ENCODE peak calls at places on chromosomes 6 and 20, in ten cellular contexts. F is GM23338, E is sigmoid colon, R is K562, S is HCT116, C is stomach, T is prostate gland, Q is breast epithelium, G is esophagus muscularis mucosa, V is spleen. X is an unnamed sample. For H3K4me1, the result is how much of the 10 kb centered on the place peaks cover.

GRCh38 chr6:162882817-162883481 is 155.2 kb downstream of the PACRG start:
- DNase-seq in F (no peak), E (no peak), R (no peak), S (no peak), C (no peak), T (no peak), Q (no peak), G (no peak), V (no peak), X (no peak)

GRCh38 chr6:1065986-1066385 is 245.9 kb upstream of the FOXQ1 start:
- DNase-seq in F (peak), E (no peak), R (no peak), S (no peak), C (no peak), T (no peak), Q (no peak), G (no peak), V (no peak), X (no peak)

GRCh38 chr6:41577865-41578713 is 31.9 kb downstream of the FOXP4 start:
- DNase-seq in F (peak), E (no peak), R (peak), S (peak), C (peak), T (peak), Q (peak), G (no peak), V (no peak), X (peak)

GRCh38 chr6:128696651-128697391 is 176.4 kb upstream of the PTPRK start:
- DNase-seq in F (no peak), E (no peak), R (no peak), S (peak), C (no peak), T (no peak), Q (no peak), G (no peak), V (no peak), X (peak)

GRCh38 chr20:3797592-3798404 is 1.7 kb downstream of the CDC25B start:
- DNase-seq in F (no peak), E (no peak), R (peak), S (no peak), C (no peak), T (no peak), Q (no peak), G (no peak), V (peak), X (no peak)

GRCh38 chr20:21520702-21521595 is 7.1 kb upstream of the NKX2-2 start:
- DNase-seq in F (peak), E (no peak), R (no peak), S (no peak), C (no peak), T (no peak), Q (no peak), G (no peak), V (no peak), X (no peak)

GRCh38 chr20:43187476-43188233 is 2.1 kb downstream of the PTPRT start:
- DNase-seq in F (peak), E (peak), R (peak), S (peak), C (peak), T (peak), Q (peak), G (peak), V (peak), X (peak)

GRCh38 chr20:10622657-10623418 is 51.0 kb downstream of the JAG1 start:
- DNase-seq in F (no peak), E (peak), R (peak), S (no peak), C (no peak), T (no peak), Q (no peak), G (no peak), V (no peak), X (peak)

GRCh38 chr20:10034717-10035571 is at the start of gene ANKEF1:
- DNase-seq in F (peak), E (peak), R (peak), S (peak), C (peak), T (peak), Q (peak), G (no peak), V (peak), X (peak)

GRCh38 chr6:48744948-48745347 is 634.0 kb upstream of the PTCHD4 start:
- DNase-seq in F (no peak), E (no peak), R (no peak), S (no peak), C (no peak), T (no peak), Q (no peak), G (no peak), V (no peak), X (no peak)

GRCh38 chr6:13666194-13667105 is 45.2 kb downstream of the RANBP9 start:
- DNase-seq in F (no peak), E (no peak), R (no peak), S (no peak), C (no peak), T (no peak), Q (no peak), G (no peak), V (no peak), X (no peak)

GRCh38 chr6:169398342-169399105 is 144.9 kb upstream of the THBS2 start:
- DNase-seq in F (no peak), E (no peak), R (no peak), S (no peak), C (no peak), T (no peak), Q (no peak), G (peak), V (no peak), X (no peak)

GRCh38 chr6:8192067-8192466 is 89.7 kb upstream of the EEF1E1 start:
- DNase-seq in F (peak), E (no peak), R (no peak), S (no peak), C (no peak), T (no peak), Q (no peak), G (no peak), V (no peak), X (no peak)

GRCh38 chr6:106102034-106102433 is 15.9 kb downstream of the PRDM1 start:
- DNase-seq in F (no peak), E (no peak), R (no peak), S (no peak), C (no peak), T (no peak), Q (no peak), G (peak), V (no peak), X (no peak)
- TF ChIP-seq POLR2AphosphoS5 in F (no peak), E (no peak), R (no peak), S (no peak), C (no peak), T (no peak), Q (no peak), G (no peak), V (no peak), X (no peak)

DNA sequence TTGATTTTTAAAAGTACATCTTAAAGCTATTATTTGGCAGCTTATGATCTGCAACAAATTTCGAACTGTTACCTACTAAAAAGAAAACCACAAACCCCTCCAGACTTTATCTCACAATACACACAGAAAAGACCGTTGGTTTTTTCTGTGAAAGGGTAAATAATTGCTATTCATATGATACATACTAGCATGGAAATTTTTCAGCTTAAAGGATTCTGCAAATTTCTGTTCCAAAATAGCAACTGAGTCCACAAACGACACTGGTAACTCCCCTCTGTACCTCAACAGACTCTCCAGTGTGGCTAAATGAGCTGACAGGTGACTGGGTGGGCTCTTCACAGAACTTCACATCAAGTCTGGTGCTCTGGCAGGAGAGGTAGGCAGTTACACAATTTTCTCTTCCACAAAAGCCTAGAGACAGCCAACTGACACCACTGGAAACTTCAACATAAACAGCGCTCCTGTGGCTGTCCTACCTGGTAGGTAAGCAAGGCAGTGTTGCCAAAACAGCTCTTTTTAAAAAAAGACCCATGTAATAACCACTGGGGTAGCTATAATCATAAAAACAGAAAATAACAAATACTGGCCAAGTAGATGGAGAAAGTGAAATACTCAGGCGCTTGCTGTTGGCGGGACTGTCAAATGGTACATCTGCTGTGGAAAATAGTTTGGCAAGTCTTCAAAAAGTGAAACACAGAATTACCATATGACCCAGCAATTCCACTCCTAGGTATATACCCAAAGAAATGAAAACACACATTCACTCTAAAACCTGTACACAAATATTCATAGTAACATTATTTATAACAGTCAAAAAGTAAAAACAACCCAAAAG is 37.8 kb downstream of the ELOVL5 start:
- DNase-seq in F (no peak), E (no peak), R (no peak), S (no peak), C (no peak), T (no peak), Q (no peak), G (no peak), V (no peak), X (no peak)
- H3K4me1 ChIP-seq in F (under half), E (half or more), R (under half), S (under half), C (under half), T (under half), Q (under half), G (half or more), V (half or more), X (under half)

GRCh38 chr6:10384719-10385511 is 30.0 kb downstream of the TFAP2A start:
- DNase-seq in F (peak), E (no peak), R (no peak), S (no peak), C (no peak), T (no peak), Q (no peak), G (no peak), V (no peak), X (no peak)

GRCh38 chr6:10383312-10384063 is 31.4 kb downstream of the TFAP2A start:
- DNase-seq in F (peak), E (no peak), R (peak), S (peak), C (no peak), T (peak), Q (peak), G (no peak), V (no peak), X (no peak)

GRCh38 chr6:10384064-10384317 is 30.9 kb downstream of the TFAP2A start:
- DNase-seq in F (no peak), E (no peak), R (no peak), S (no peak), C (no peak), T (no peak), Q (no peak), G (no peak), V (no peak), X (no peak)

GRCh38 chr6:10385512-10386132 is 29.3 kb downstream of the TFAP2A start:
- DNase-seq in F (peak), E (no peak), R (no peak), S (no peak), C (no peak), T (no peak), Q (no peak), G (no peak), V (no peak), X (no peak)

GRCh38 chr6:10384333-10384718 is 30.5 kb downstream of the TFAP2A start:
- DNase-seq in F (no peak), E (no peak), R (no peak), S (no peak), C (no peak), T (no peak), Q (no peak), G (no peak), V (no peak), X (no peak)
- TF ChIP-seq POLR2AphosphoS5 in F (no peak), E (no peak), R (no peak), S (no peak), C (no peak), T (no peak), Q (no peak), G (no peak), V (no peak), X (no peak)

GRCh38 chr20:12372557-12372956 is 454.9 kb downstream of the BTBD3 start:
- DNase-seq in F (no peak), E (no peak), R (no peak), S (no peak), C (no peak), T (no peak), Q (no peak), G (no peak), V (no peak), X (no peak)

GRCh38 chr20:12371955-12372354 is 454.3 kb downstream of the BTBD3 start:
- DNase-seq in F (no peak), E (no peak), R (no peak), S (no peak), C (no peak), T (no peak), Q (no peak), G (no peak), V (no peak), X (no peak)
- H3K4me1 ChIP-seq in F (under half), E (under half), R (under half), S (under half), C (under half), T (under half), Q (under half), G (under half), V (under half), X (under half)

GRCh38 chr20:51566594-51566993 is 24.1 kb upstream of the NFATC2 start:
- DNase-seq in F (no peak), E (no peak), R (no peak), S (no peak), C (no peak), T (no peak), Q (no peak), G (no peak), V (no peak), X (no peak)

GRCh38 chr20:51565298-51565697 is 22.8 kb upstream of the NFATC2 start:
- DNase-seq in F (no peak), E (no peak), R (no peak), S (no peak), C (no peak), T (no peak), Q (no peak), G (no peak), V (no peak), X (no peak)

GRCh38 chr20:51565741-51566140 is 23.2 kb upstream of the NFATC2 start:
- DNase-seq in F (no peak), E (no peak), R (no peak), S (no peak), C (no peak), T (no peak), Q (no peak), G (no peak), V (no peak), X (no peak)

GRCh38 chr20:51569815-51570741 is 27.6 kb upstream of the NFATC2 start:
- DNase-seq in F (no peak), E (no peak), R (no peak), S (no peak), C (no peak), T (no peak), Q (no peak), G (no peak), V (no peak), X (peak)

DNA sequence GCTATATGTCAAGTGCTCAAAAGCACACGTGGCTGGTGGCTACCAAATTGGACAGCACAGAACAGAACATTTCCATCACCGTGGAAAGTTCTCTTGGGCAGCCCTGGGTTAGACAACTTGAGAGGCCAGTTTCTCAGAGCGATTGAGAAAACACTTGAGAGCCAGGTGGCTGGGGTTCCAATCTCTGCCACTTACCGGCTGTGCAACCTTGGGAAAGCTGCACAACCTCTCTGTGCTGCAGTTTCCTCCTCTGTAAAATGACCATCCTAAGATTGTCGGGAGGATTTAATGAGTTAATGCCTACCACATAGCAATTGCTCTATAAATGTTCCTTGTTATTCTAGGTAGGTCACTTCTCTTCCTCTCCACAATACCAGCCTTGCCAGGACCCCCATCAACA is 25.1 kb upstream of the NFATC2 start:
- DNase-seq in F (no peak), E (no peak), R (no peak), S (no peak), C (no peak), T (no peak), Q (no peak), G (no peak), V (no peak), X (no peak)
- TF ChIP-seq POLR2AphosphoS5 in F (no peak), E (no peak), R (no peak), S (no peak), C (no peak), T (no peak), Q (no peak), G (no peak), V (no peak), X (no peak)

DNA sequence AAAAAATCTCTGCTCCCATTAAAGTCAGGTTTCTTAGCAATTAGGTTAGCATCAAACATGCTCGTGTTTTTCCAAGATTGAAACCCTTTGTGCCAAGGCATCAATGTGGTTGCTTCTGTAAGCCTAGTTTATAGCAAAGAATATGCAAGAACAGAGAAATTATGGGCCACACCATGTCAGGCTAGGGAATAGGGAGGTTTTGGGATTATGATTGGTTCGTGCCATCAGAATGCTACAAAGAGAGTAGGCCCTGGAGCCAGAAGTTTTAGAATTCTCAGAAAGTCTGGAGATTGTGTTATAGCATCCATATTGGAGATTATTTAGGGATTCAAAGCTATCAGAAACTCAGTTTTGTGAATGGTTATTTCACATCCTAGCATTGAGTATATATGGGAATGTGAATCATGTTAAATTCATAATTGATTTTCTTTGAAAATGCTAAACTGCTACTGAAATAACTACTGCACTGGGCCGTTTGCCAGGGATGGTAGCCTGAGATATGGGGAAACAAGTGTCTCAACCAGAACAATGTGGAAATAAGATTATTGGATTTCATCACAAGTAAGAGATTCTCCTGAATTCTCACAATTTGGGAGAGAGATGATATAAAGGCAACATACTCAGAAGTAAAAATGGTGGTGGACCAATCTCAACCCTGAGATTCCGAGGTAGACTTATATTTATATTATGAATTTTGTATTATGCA is 45.3 kb downstream of the ZNF292 start:
- DNase-seq in F (no peak), E (peak), R (no peak), S (no peak), C (no peak), T (no peak), Q (no peak), G (no peak), V (no peak), X (no peak)
- H3K4me1 ChIP-seq in F (under half), E (under half), R (under half), S (under half), C (under half), T (under half), Q (under half), G (under half), V (half or more), X (under half)

GRCh38 chr6:7152467-7152866 is 44.7 kb downstream of the RREB1 start:
- DNase-seq in F (peak), E (no peak), R (no peak), S (no peak), C (no peak), T (no peak), Q (no peak), G (no peak), V (no peak), X (no peak)

GRCh38 chr6:7148100-7148822 is 40.5 kb downstream of the RREB1 start:
- DNase-seq in F (no peak), E (no peak), R (no peak), S (no peak), C (no peak), T (no peak), Q (no peak), G (no peak), V (no peak), X (no peak)

GRCh38 chr6:7151381-7151780 is 43.6 kb downstream of the RREB1 start:
- DNase-seq in F (no peak), E (no peak), R (no peak), S (no peak), C (no peak), T (no peak), Q (no peak), G (no peak), V (no peak), X (no peak)

GRCh38 chr6:7153807-7154206 is 46.0 kb downstream of the RREB1 start:
- DNase-seq in F (no peak), E (no peak), R (peak), S (no peak), C (no peak), T (no peak), Q (no peak), G (no peak), V (no peak), X (no peak)

GRCh38 chr6:7150381-7151064 is 42.8 kb downstream of the RREB1 start:
- DNase-seq in F (peak), E (no peak), R (peak), S (no peak), C (no peak), T (no peak), Q (no peak), G (no peak), V (no peak), X (no peak)
- TF ChIP-seq POLR2AphosphoS5 in F (no peak), E (no peak), R (peak), S (no peak), C (no peak), T (no peak), Q (no peak), G (no peak), V (peak), X (no peak)